ENCODE peak calls at places on chromosome X, in seven cellular contexts. I is left cardiac atrium; G is activated CD4-positive, alpha-beta T cell treated with anti-CD3 and anti-CD28 coated beads, Interleukin-2, amount 50 U/mL, for 24 hours; Q is fibroblast of lung; B is H4; E is stimulated activated CD8-positive, alpha-beta memory T cell treated with anti-CD3 and anti-CD28 coated beads, Interleukin-7, amount 100 ng/mL, for 1 hour; C is GM20000. T is an unnamed sample.

GRCh38 chrX:84188320-84188834 is 378 bp upstream of the RPS6KA6 start:
- DNase-seq in I (peak; percentile 58), B (peak; percentile 65), Q (peak; percentile 65), G (no peak), E (no peak), C (no peak), T (peak; percentile 44)

GRCh38 chrX:151393514-151393913 is 3.5 kb upstream of the VMA21 start:
- DNase-seq in C (peak; percentile 30), G (peak; percentile 26), E (no peak), Q (no peak), I (no peak), B (no peak), T (no peak)

GRCh38 chrX:110182362-110182761 is 135.5 kb downstream of the AMMECR1 start:
- DNase-seq in G (no peak), B (no peak), I (no peak), C (no peak), E (no peak), Q (no peak), T (no peak)

GRCh38 chrX:87878926-87879325 is 361.3 kb downstream of the KLHL4 start:
- DNase-seq in I (no peak), Q (no peak), E (no peak), C (no peak), B (no peak), G (no peak), T (no peak)

GRCh38 chrX:83845397-83845796 is 15.5 kb upstream of the CYLC1 start:
- DNase-seq in E (no peak), C (peak; percentile 10), I (no peak), G (no peak), Q (peak; percentile 9), B (peak; percentile 23), T (no peak)

GRCh38 chrX:129249563-129249962 is 273.7 kb downstream of the SMARCA1 start:
- DNase-seq in C (no peak), G (no peak), B (no peak), I (no peak), E (no peak), Q (no peak), T (no peak)

GRCh38 chrX:100408643-100409315 is 1.3 kb downstream of the PCDH19 start:
- DNase-seq in B (no peak), I (no peak), G (no peak), C (peak; percentile 14), E (no peak), Q (no peak), T (no peak)

GRCh38 chrX:153557618-153558017 is 40.2 kb downstream of the ATP2B3 start:
- DNase-seq in C (no peak), Q (no peak), B (peak; percentile 10), G (no peak), I (no peak), E (no peak), T (no peak)

GRCh38 chrX:129719931-129720520 is 18.8 kb upstream of the XPNPEP2 start:
- DNase-seq in I (no peak), Q (no peak), E (no peak), C (no peak), G (no peak), B (no peak), T (no peak)

GRCh38 chrX:85995641-85996040 is 51.7 kb downstream of the CHM start:
- DNase-seq in G (no peak), B (no peak), Q (no peak), C (no peak), E (no peak), I (no peak), T (no peak)

GRCh38 chrX:154526901-154527675 is 11.1 kb upstream of the FAM3A start:
- DNase-seq in E (no peak), Q (peak; percentile 80), G (peak; percentile 39), I (peak; percentile 80), C (peak; percentile 76), B (peak; percentile 79), T (peak; percentile 60)

GRCh38 chrX:153802513-153803045 is 8.1 kb downstream of the SSR4 start:
- DNase-seq in B (no peak), G (no peak), C (no peak), I (no peak), E (no peak), Q (no peak), T (no peak)

GRCh38 chrX:5650904-5651303 is 577.8 kb downstream of the NLGN4X start:
- DNase-seq in C (no peak), E (no peak), Q (no peak), I (no peak), B (no peak), G (no peak), T (no peak)

GRCh38 chrX:40366661-40367060 is 214.1 kb upstream of the ATP6AP2 start:
- DNase-seq in Q (no peak), E (no peak), C (no peak), I (no peak), B (no peak), G (no peak), T (no peak)

GRCh38 chrX:107880054-107880610 is 54.5 kb downstream of the MID2 start:
- DNase-seq in Q (no peak), I (no peak), B (no peak), G (no peak), C (no peak), E (no peak), T (no peak)

GRCh38 chrX:152821145-152821765 is 9.3 kb downstream of the CETN2 start:
- DNase-seq in C (peak; percentile 6), E (no peak), I (no peak), Q (peak; percentile 25), B (peak; percentile 38), G (no peak), T (peak; percentile 39)

GRCh38 chrX:3370656-3371055 is 24.2 kb upstream of the MXRA5 start:
- DNase-seq in C (no peak), G (no peak), E (no peak), Q (no peak), I (no peak), B (no peak), T (no peak)

GRCh38 chrX:101219116-101219839 is at the start of gene DRP2:
- DNase-seq in E (no peak), B (no peak), Q (peak; percentile 2), G (no peak), C (no peak), I (no peak), T (no peak)

GRCh38 chrX:33204889-33205288 is 6.5 kb downstream of the DMD start:
- DNase-seq in G (no peak), C (no peak), I (no peak), B (peak; percentile 37), Q (peak; percentile 77), E (no peak), T (no peak)

GRCh38 chrX:100895365-100896075 is 21.4 kb upstream of the NOX1 start:
- DNase-seq in E (peak; percentile 0), G (no peak), C (peak; percentile 18), B (peak; percentile 17), I (no peak), Q (peak; percentile 52), T (no peak)

GRCh38 chrX:148942754-148943153 is 442.3 kb downstream of the AFF2 start:
- DNase-seq in B (no peak), G (no peak), I (no peak), Q (no peak), C (no peak), E (no peak), T (no peak)

GRCh38 chrX:55008571-55009358 is 8.6 kb downstream of the APEX2 start:
- DNase-seq in I (no peak), B (peak; percentile 6), E (no peak), G (no peak), Q (no peak), C (peak; percentile 6), T (no peak)

GRCh38 chrX:15055146-15055930 is 182.1 kb downstream of the MOSPD2 start:
- DNase-seq in C (no peak), B (no peak), E (no peak), Q (no peak), G (no peak), I (no peak), T (no peak)

GRCh38 chrX:153576961-153577360 is 22.0 kb downstream of the CCNQ start:
- DNase-seq in Q (no peak), G (no peak), E (no peak), C (no peak), B (no peak), I (no peak), T (no peak)

GRCh38 chrX:96102997-96103396 is 581.6 kb upstream of the DIAPH2 start:
- DNase-seq in C (no peak), G (no peak), B (peak; percentile 2), I (peak; percentile 15), E (no peak), Q (peak; percentile 19), T (no peak)

GRCh38 chrX:40267334-40268118 is 169.8 kb upstream of the BCOR start:
- DNase-seq in Q (no peak), G (no peak), B (no peak), I (peak; percentile 38), E (no peak), C (peak; percentile 29), T (no peak)

T was measured in neural crest cell.